ENCODE peak calls at places on chromosomes 1 and 21, in nine cellular contexts. One of them, this sample, is unnamed.

GRCh38 chr21:33395866-33396265 is 7.3 kb upstream of the IFNGR2 start:
- DNase-seq in upper lobe of right lung: no peak
- DNase-seq in brain microvascular endothelial cell: no peak
- DNase-seq in NB4: peak
- DNase-seq in A673: no peak
- DNase-seq in retinal pigment epithelial cell: peak
- DNase-seq in HepG2: no peak
- DNase-seq in uterus: no peak
- DNase-seq in bronchial epithelial cell: no peak
- DNase-seq in this sample: no peak

GRCh38 chr1:184212649-184213314 is 161.3 kb downstream of the TSEN15 start:
- DNase-seq in upper lobe of right lung: no peak
- DNase-seq in brain microvascular endothelial cell: peak
- DNase-seq in NB4: peak
- DNase-seq in A673: peak
- DNase-seq in retinal pigment epithelial cell: peak
- DNase-seq in HepG2: no peak
- DNase-seq in uterus: peak
- DNase-seq in bronchial epithelial cell: peak
- DNase-seq in this sample: no peak

GRCh38 chr1:170407601-170408000 is 124.4 kb upstream of the GORAB start:
- DNase-seq in upper lobe of right lung: no peak
- DNase-seq in brain microvascular endothelial cell: no peak
- DNase-seq in NB4: no peak
- DNase-seq in A673: no peak
- DNase-seq in retinal pigment epithelial cell: no peak
- DNase-seq in HepG2: no peak
- DNase-seq in uterus: no peak
- DNase-seq in bronchial epithelial cell: peak
- DNase-seq in this sample: no peak

GRCh38 chr21:39979321-39979720 is 112.1 kb downstream of the PCP4 start:
- DNase-seq in upper lobe of right lung: no peak
- DNase-seq in brain microvascular endothelial cell: no peak
- DNase-seq in NB4: no peak
- DNase-seq in A673: no peak
- DNase-seq in retinal pigment epithelial cell: no peak
- DNase-seq in HepG2: no peak
- DNase-seq in uterus: no peak
- DNase-seq in bronchial epithelial cell: no peak
- DNase-seq in this sample: no peak

GRCh38 chr21:33855190-33855589 is 60.4 kb downstream of the ATP5PO start:
- DNase-seq in upper lobe of right lung: no peak
- DNase-seq in brain microvascular endothelial cell: no peak
- DNase-seq in NB4: peak
- DNase-seq in A673: no peak
- DNase-seq in retinal pigment epithelial cell: no peak
- DNase-seq in HepG2: peak
- DNase-seq in uterus: no peak
- DNase-seq in bronchial epithelial cell: no peak
- DNase-seq in this sample: no peak

GRCh38 chr1:31712625-31713024 is 8.8 kb upstream of the COL16A1 start:
- DNase-seq in upper lobe of right lung: no peak
- DNase-seq in brain microvascular endothelial cell: peak
- DNase-seq in NB4: no peak
- DNase-seq in A673: no peak
- DNase-seq in retinal pigment epithelial cell: no peak
- DNase-seq in HepG2: no peak
- DNase-seq in uterus: peak
- DNase-seq in bronchial epithelial cell: peak
- DNase-seq in this sample: no peak

GRCh38 chr1:100423832-100424337 is 71.6 kb downstream of the CDC14A start:
- DNase-seq in upper lobe of right lung: no peak
- DNase-seq in brain microvascular endothelial cell: no peak
- DNase-seq in NB4: no peak
- DNase-seq in A673: no peak
- DNase-seq in retinal pigment epithelial cell: no peak
- DNase-seq in HepG2: no peak
- DNase-seq in uterus: no peak
- DNase-seq in bronchial epithelial cell: peak
- DNase-seq in this sample: peak

GRCh38 chr1:161226320-161226711 is 456 bp downstream of the TOMM40L start:
- DNase-seq in upper lobe of right lung: no peak
- DNase-seq in brain microvascular endothelial cell: no peak
- DNase-seq in NB4: peak
- DNase-seq in A673: no peak
- DNase-seq in retinal pigment epithelial cell: no peak
- DNase-seq in HepG2: no peak
- DNase-seq in uterus: no peak
- DNase-seq in bronchial epithelial cell: no peak
- DNase-seq in this sample: no peak

GRCh38 chr1:20280399-20280798 is 10.3 kb upstream of the VWA5B1 start:
- DNase-seq in upper lobe of right lung: no peak
- DNase-seq in brain microvascular endothelial cell: no peak
- DNase-seq in NB4: no peak
- DNase-seq in A673: peak
- DNase-seq in retinal pigment epithelial cell: no peak
- DNase-seq in HepG2: no peak
- DNase-seq in uterus: no peak
- DNase-seq in bronchial epithelial cell: no peak
- DNase-seq in this sample: no peak

GRCh38 chr1:168441745-168442144 is 102.1 kb downstream of the XCL2 start:
- DNase-seq in upper lobe of right lung: no peak
- DNase-seq in brain microvascular endothelial cell: no peak
- DNase-seq in NB4: no peak
- DNase-seq in A673: no peak
- DNase-seq in retinal pigment epithelial cell: no peak
- DNase-seq in HepG2: no peak
- DNase-seq in uterus: no peak
- DNase-seq in bronchial epithelial cell: no peak
- DNase-seq in this sample: no peak

GRCh38 chr1:84260852-84261518 is 40.5 kb upstream of the SAMD13 start:
- DNase-seq in upper lobe of right lung: no peak
- DNase-seq in brain microvascular endothelial cell: no peak
- DNase-seq in NB4: no peak
- DNase-seq in A673: no peak
- DNase-seq in retinal pigment epithelial cell: no peak
- DNase-seq in HepG2: peak
- DNase-seq in uterus: no peak
- DNase-seq in bronchial epithelial cell: peak
- DNase-seq in this sample: no peak

GRCh38 chr1:98331232-98331631 is 330.3 kb upstream of the SNX7 start:
- DNase-seq in upper lobe of right lung: no peak
- DNase-seq in brain microvascular endothelial cell: peak
- DNase-seq in NB4: no peak
- DNase-seq in A673: peak
- DNase-seq in retinal pigment epithelial cell: no peak
- DNase-seq in HepG2: no peak
- DNase-seq in uterus: no peak
- DNase-seq in bronchial epithelial cell: peak
- DNase-seq in this sample: no peak

GRCh38 chr1:50279622-50280320 is 143.5 kb downstream of the DMRTA2 start:
- DNase-seq in upper lobe of right lung: no peak
- DNase-seq in brain microvascular endothelial cell: no peak
- DNase-seq in NB4: peak
- DNase-seq in A673: peak
- DNase-seq in retinal pigment epithelial cell: peak
- DNase-seq in HepG2: peak
- DNase-seq in uterus: no peak
- DNase-seq in bronchial epithelial cell: peak
- DNase-seq in this sample: no peak

GRCh38 chr1:2394220-2394619 is 2.6 kb downstream of the RER1 start:
- DNase-seq in upper lobe of right lung: no peak
- DNase-seq in brain microvascular endothelial cell: no peak
- DNase-seq in NB4: no peak
- DNase-seq in A673: no peak
- DNase-seq in retinal pigment epithelial cell: no peak
- DNase-seq in HepG2: no peak
- DNase-seq in uterus: no peak
- DNase-seq in bronchial epithelial cell: no peak
- DNase-seq in this sample: no peak

GRCh38 chr1:234908571-234908970 is 220.1 kb downstream of the TOMM20 start:
- DNase-seq in upper lobe of right lung: no peak
- DNase-seq in brain microvascular endothelial cell: no peak
- DNase-seq in NB4: no peak
- DNase-seq in A673: no peak
- DNase-seq in retinal pigment epithelial cell: no peak
- DNase-seq in HepG2: no peak
- DNase-seq in uterus: no peak
- DNase-seq in bronchial epithelial cell: no peak
- DNase-seq in this sample: no peak

GRCh38 chr1:234909307-234909706 is 219.3 kb downstream of the TOMM20 start:
- DNase-seq in upper lobe of right lung: no peak
- DNase-seq in brain microvascular endothelial cell: no peak
- DNase-seq in NB4: no peak
- DNase-seq in A673: no peak
- DNase-seq in retinal pigment epithelial cell: no peak
- DNase-seq in HepG2: no peak
- DNase-seq in uterus: no peak
- DNase-seq in bronchial epithelial cell: no peak
- DNase-seq in this sample: no peak

GRCh38 chr1:234911787-234912186 is 216.8 kb downstream of the TOMM20 start:
- DNase-seq in upper lobe of right lung: peak
- DNase-seq in brain microvascular endothelial cell: no peak
- DNase-seq in NB4: no peak
- DNase-seq in A673: no peak
- DNase-seq in retinal pigment epithelial cell: no peak
- DNase-seq in HepG2: no peak
- DNase-seq in uterus: no peak
- DNase-seq in bronchial epithelial cell: no peak
- DNase-seq in this sample: no peak

GRCh38 chr1:234907585-234908457 is 220.8 kb downstream of the TOMM20 start:
- DNase-seq in upper lobe of right lung: no peak
- DNase-seq in brain microvascular endothelial cell: no peak
- DNase-seq in NB4: no peak
- DNase-seq in A673: peak
- DNase-seq in retinal pigment epithelial cell: no peak
- DNase-seq in HepG2: peak
- DNase-seq in uterus: no peak
- DNase-seq in bronchial epithelial cell: no peak
- DNase-seq in this sample: no peak

DNA sequence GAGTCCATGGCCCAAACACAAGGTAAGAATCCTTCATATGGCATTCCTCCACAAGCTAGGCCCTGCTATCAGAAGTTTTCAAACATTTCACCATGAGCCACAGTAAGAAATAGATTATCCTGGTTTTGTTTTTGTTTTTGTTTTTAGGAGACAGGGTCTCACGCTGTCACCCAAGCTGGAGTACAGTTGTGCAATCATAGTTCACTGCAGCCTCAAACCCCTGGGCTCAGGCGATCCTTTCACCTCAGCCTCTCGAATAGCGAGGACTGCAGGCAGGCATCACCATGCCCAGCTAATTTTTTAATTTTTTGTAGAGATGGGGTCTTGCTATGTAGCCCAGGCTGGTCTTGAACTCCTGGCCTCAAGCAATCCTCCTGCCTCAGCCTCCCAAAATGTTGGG is 218.8 kb downstream of the TOMM20 start:
- DNase-seq in upper lobe of right lung: no peak
- DNase-seq in brain microvascular endothelial cell: no peak
- DNase-seq in NB4: no peak
- DNase-seq in A673: no peak
- DNase-seq in retinal pigment epithelial cell: no peak
- DNase-seq in HepG2: no peak
- DNase-seq in uterus: no peak
- DNase-seq in bronchial epithelial cell: no peak
- DNase-seq in this sample: no peak
- TF ChIP-seq CTCF in upper lobe of right lung: no peak
- TF ChIP-seq CTCF in brain microvascular endothelial cell: no peak
- TF ChIP-seq CTCF in NB4: no peak
- TF ChIP-seq CTCF in A673: no peak
- TF ChIP-seq CTCF in retinal pigment epithelial cell: no peak
- TF ChIP-seq CTCF in HepG2: no peak
- TF ChIP-seq CTCF in uterus: no peak
- TF ChIP-seq CTCF in bronchial epithelial cell: no peak
- TF ChIP-seq CTCF in this sample: no peak

DNA sequence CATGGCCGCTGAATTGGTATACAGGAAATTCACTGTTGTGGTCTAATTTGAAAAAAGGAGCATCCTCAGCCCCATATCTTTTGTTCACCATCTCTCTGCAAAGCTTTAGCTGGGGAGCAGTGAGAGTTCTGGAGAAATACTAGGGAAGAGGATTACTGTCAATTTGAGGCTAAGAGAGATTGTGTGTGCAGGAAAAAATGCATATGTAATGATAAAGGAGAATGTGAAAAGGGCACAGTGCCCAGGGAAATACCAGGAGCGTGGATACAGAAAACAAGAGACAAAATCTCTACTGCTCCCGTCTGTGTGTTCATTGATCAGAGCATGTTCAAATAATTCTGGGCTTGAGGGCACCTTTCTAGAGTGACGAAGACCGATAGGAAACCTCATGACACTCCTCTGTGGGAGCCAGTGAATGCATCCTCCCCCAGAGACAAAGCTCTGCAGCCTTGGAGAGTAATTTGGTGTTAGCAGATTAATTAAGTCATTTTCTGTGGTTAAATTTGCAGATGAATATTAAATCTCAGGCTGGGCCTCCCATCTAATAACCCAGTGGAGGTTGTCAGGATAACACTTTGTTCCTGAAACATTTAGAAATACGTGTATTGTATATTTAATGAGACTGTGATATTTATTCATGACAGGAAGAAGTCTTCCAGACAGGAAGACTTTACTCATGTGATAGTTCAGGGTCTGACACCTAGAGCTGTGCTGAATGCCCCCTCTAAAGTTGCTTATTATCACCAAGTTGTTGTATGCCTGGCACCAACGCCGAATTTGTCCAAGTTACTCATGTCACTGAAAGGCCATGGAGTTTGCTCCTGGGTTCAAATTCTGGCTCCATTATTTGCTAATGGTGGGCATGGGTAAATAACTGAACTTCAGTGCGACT is 287.3 kb upstream of the SGIP1 start:
- DNase-seq in upper lobe of right lung: no peak
- DNase-seq in brain microvascular endothelial cell: no peak
- DNase-seq in NB4: no peak
- DNase-seq in A673: peak
- DNase-seq in retinal pigment epithelial cell: no peak
- DNase-seq in HepG2: no peak
- DNase-seq in uterus: no peak
- DNase-seq in bronchial epithelial cell: no peak
- DNase-seq in this sample: no peak
- H3K4me3 ChIP-seq in upper lobe of right lung: no peak
- H3K4me3 ChIP-seq in brain microvascular endothelial cell: no peak
- H3K4me3 ChIP-seq in NB4: no peak
- H3K4me3 ChIP-seq in A673: no peak
- H3K4me3 ChIP-seq in retinal pigment epithelial cell: no peak
- H3K4me3 ChIP-seq in HepG2: no peak
- H3K4me3 ChIP-seq in uterus: no peak
- H3K4me3 ChIP-seq in bronchial epithelial cell: no peak
- H3K4me3 ChIP-seq in this sample: peak

GRCh38 chr1:223715710-223716103 is 3.4 kb downstream of the CAPN2 start:
- DNase-seq in upper lobe of right lung: no peak
- DNase-seq in brain microvascular endothelial cell: no peak
- DNase-seq in NB4: no peak
- DNase-seq in A673: no peak
- DNase-seq in retinal pigment epithelial cell: no peak
- DNase-seq in HepG2: no peak
- DNase-seq in uterus: no peak
- DNase-seq in bronchial epithelial cell: no peak
- DNase-seq in this sample: no peak
- TF ChIP-seq CTCF in upper lobe of right lung: no peak
- TF ChIP-seq CTCF in brain microvascular endothelial cell: no peak
- TF ChIP-seq CTCF in NB4: no peak
- TF ChIP-seq CTCF in A673: no peak
- TF ChIP-seq CTCF in retinal pigment epithelial cell: no peak
- TF ChIP-seq CTCF in HepG2: no peak
- TF ChIP-seq CTCF in uterus: no peak
- TF ChIP-seq CTCF in bronchial epithelial cell: no peak
- TF ChIP-seq CTCF in this sample: no peak

GRCh38 chr1:35980090-35980489 is 49.2 kb downstream of the AGO3 start:
- DNase-seq in upper lobe of right lung: no peak
- DNase-seq in brain microvascular endothelial cell: no peak
- DNase-seq in NB4: no peak
- DNase-seq in A673: no peak
- DNase-seq in retinal pigment epithelial cell: no peak
- DNase-seq in HepG2: no peak
- DNase-seq in uterus: no peak
- DNase-seq in bronchial epithelial cell: no peak
- DNase-seq in this sample: no peak
- H3K4me3 ChIP-seq in upper lobe of right lung: no peak
- H3K4me3 ChIP-seq in brain microvascular endothelial cell: no peak
- H3K4me3 ChIP-seq in NB4: no peak
- H3K4me3 ChIP-seq in A673: no peak
- H3K4me3 ChIP-seq in retinal pigment epithelial cell: no peak
- H3K4me3 ChIP-seq in HepG2: no peak
- H3K4me3 ChIP-seq in uterus: no peak
- H3K4me3 ChIP-seq in bronchial epithelial cell: no peak
- H3K4me3 ChIP-seq in this sample: no peak